ENCODE peak calls at places on chromosome 12, in four cellular contexts. M is A549, V is IMR-90, B is GM12878. L is an unnamed sample.

GRCh38 chr12:98162906-98163678 is 352.3 kb upstream of the TMPO start:
- DNase-seq in B (no peak), V (no peak), M (no peak), L (no peak)

GRCh38 chr12:88952543-88952942 is 372.3 kb upstream of the KITLG start:
- DNase-seq in B (no peak), V (peak; percentile 81), M (no peak), L (no peak)

GRCh38 chr12:102171951-102172350 is 25.7 kb downstream of the PMCH start:
- DNase-seq in V (peak; percentile 9), B (no peak), M (no peak), L (no peak)

GRCh38 chr12:45234134-45234865 is 18.4 kb downstream of the ANO6 start:
- DNase-seq in M (peak; percentile 84), B (no peak), V (peak; percentile 98), L (no peak)

GRCh38 chr12:97404549-97404948 is 58.1 kb upstream of the RMST start:
- DNase-seq in B (peak; percentile 23), V (peak; percentile 6), M (peak; percentile 25), L (peak; percentile 62)

GRCh38 chr12:1796515-1797010 is 23.8 kb upstream of the LRTM2 start:
- DNase-seq in M (no peak), V (no peak), B (no peak), L (no peak)

GRCh38 chr12:12722351-12723146 is 5.4 kb downstream of the CDKN1B start:
- DNase-seq in B (no peak), M (peak; percentile 17), V (peak; percentile 53), L (no peak)

GRCh38 chr12:29656762-29657538 is 126.8 kb downstream of the TMTC1 start:
- DNase-seq in V (no peak), M (no peak), B (no peak), L (no peak)

GRCh38 chr12:111467862-111468245 is 62.1 kb downstream of the SH2B3 start:
- DNase-seq in M (no peak), V (peak; percentile 70), B (no peak), L (no peak)

GRCh38 chr12:72323881-72324280 is 51.7 kb downstream of the TRHDE start:
- DNase-seq in V (peak; percentile 64), M (no peak), B (no peak), L (no peak)

GRCh38 chr12:114403044-114403689 is 2.8 kb downstream of the TBX5 start:
- DNase-seq in V (peak; percentile 69), B (no peak), M (no peak), L (peak; percentile 54)

GRCh38 chr12:2212971-2213869 is 160.4 kb downstream of the CACNA1C start:
- DNase-seq in M (no peak), V (no peak), B (no peak), L (no peak)

GRCh38 chr12:111454716-111455447 is 49.2 kb downstream of the SH2B3 start:
- DNase-seq in V (no peak), M (no peak), B (no peak), L (no peak)

GRCh38 chr12:91274886-91275285 is 92.3 kb upstream of the DCN start:
- DNase-seq in V (peak; percentile 84), M (no peak), B (no peak), L (no peak)

GRCh38 chr12:124548854-124549378 is 18.5 kb downstream of the NCOR2 start:
- DNase-seq in M (no peak), V (peak; percentile 87), B (no peak), L (no peak)

GRCh38 chr12:48883305-48884171 is 17.9 kb upstream of the RND1 start:
- DNase-seq in B (no peak), V (peak; percentile 24), M (no peak), L (no peak)

GRCh38 chr12:52215587-52216031 is 17.4 kb upstream of the KRT7 start:
- DNase-seq in B (no peak), M (peak; percentile 85), V (peak; percentile 79), L (no peak)

GRCh38 chr12:1197264-1198018 is 206.4 kb downstream of the ERC1 start:
- DNase-seq in V (peak; percentile 57), B (no peak), M (no peak), L (no peak)

GRCh38 chr12:41189395-41190251 is 1.5 kb downstream of the PDZRN4 start:
- DNase-seq in M (no peak), V (no peak), B (no peak), L (no peak)

GRCh38 chr12:117124421-117125274 is 25.4 kb upstream of the TESC start:
- DNase-seq in M (no peak), V (no peak), B (no peak), L (no peak)

GRCh38 chr12:69929531-69929930 is 104.5 kb downstream of the MYRFL start:
- DNase-seq in B (no peak), M (no peak), V (peak; percentile 6), L (no peak)

GRCh38 chr12:75361408-75361807 is 26.9 kb downstream of the GLIPR1L1 start:
- DNase-seq in M (no peak), B (no peak), V (no peak), L (no peak)

GRCh38 chr12:3458041-3458440 is 33.0 kb upstream of the PRMT8 start:
- DNase-seq in B (no peak), V (no peak), M (no peak), L (no peak)

GRCh38 chr12:88184196-88184595 is 42.1 kb downstream of the TMTC3 start:
- DNase-seq in B (no peak), V (no peak), M (no peak), L (no peak)

GRCh38 chr12:107318804-107319535 is 225.6 kb upstream of the CRY1 start:
- DNase-seq in V (peak; percentile 51), B (no peak), M (no peak), L (no peak)

GRCh38 chr12:77324416-77324762 is 259.0 kb upstream of the E2F7 start:
- DNase-seq in V (no peak), B (no peak), M (no peak), L (no peak)

GRCh38 chr12:109134186-109134917 is 18.0 kb downstream of the ACACB start:
- DNase-seq in V (no peak), B (no peak), M (peak; percentile 62), L (no peak)

GRCh38 chr12:121614872-121615467 is 11.4 kb upstream of the ORAI1 start:
- DNase-seq in M (no peak), V (no peak), B (no peak), L (no peak)

GRCh38 chr12:25197608-25198007 is 2.6 kb downstream of the ETFRF1 start:
- DNase-seq in V (no peak), B (no peak), M (no peak), L (no peak)
- TF ChIP-seq USF2 in V (no peak), B (no peak), M (no peak), L (no peak)

GRCh38 chr12:64900540-64900939 is 76.1 kb downstream of the TBC1D30 start:
- DNase-seq in M (no peak), B (no peak), V (peak; percentile 76), L (no peak)

GRCh38 chr12:64907097-64907496 is 82.7 kb downstream of the TBC1D30 start:
- DNase-seq in V (no peak), M (no peak), B (no peak), L (no peak)

GRCh38 chr12:64903738-64904137 is 79.3 kb downstream of the TBC1D30 start:
- DNase-seq in V (peak; percentile 61), B (no peak), M (no peak), L (no peak)
- TF ChIP-seq USF2 in V (no peak), B (no peak), M (no peak), L (no peak)

GRCh38 chr12:32108829-32109228 is 2.2 kb downstream of the BICD1 start:
- DNase-seq in M (no peak), V (no peak), B (no peak), L (no peak)

GRCh38 chr12:32106153-32106516 is 512 bp upstream of the BICD1 start:
- DNase-seq in B (no peak), M (no peak), V (no peak), L (no peak)

GRCh38 chr12:32110417-32110816 is 3.8 kb downstream of the BICD1 start:
- DNase-seq in B (no peak), M (no peak), V (no peak), L (no peak)

GRCh38 chr12:32106517-32107366 is at the start of gene BICD1:
- DNase-seq in V (peak; percentile 87), M (peak; percentile 75), B (peak; percentile 32), L (peak; percentile 88)

GRCh38 chr12:32107376-32108267 is 975 bp downstream of the BICD1 start:
- DNase-seq in M (peak; percentile 31), B (no peak), V (peak; percentile 80), L (no peak)
- TF ChIP-seq USF2 in M (no peak), B (no peak), V (no peak), L (no peak)

GRCh38 chr12:62802321-62802720 is 132.6 kb downstream of the PPM1H start:
- DNase-seq in V (no peak), B (no peak), M (no peak), L (no peak)

GRCh38 chr12:62800707-62801400 is 134.1 kb downstream of the PPM1H start:
- DNase-seq in M (no peak), B (no peak), V (no peak), L (no peak)

GRCh38 chr12:62799766-62800406 is 135.1 kb downstream of the PPM1H start:
- DNase-seq in M (no peak), V (no peak), B (no peak), L (no peak)

GRCh38 chr12:62801796-62802195 is 133.2 kb downstream of the PPM1H start:
- DNase-seq in M (no peak), V (no peak), B (no peak), L (no peak)

GRCh38 chr12:62799126-62799736 is 135.7 kb downstream of the PPM1H start:
- DNase-seq in B (no peak), V (peak; percentile 72), M (peak; percentile 60), L (peak; percentile 50)
- TF ChIP-seq USF2 in B (no peak), V (no peak), M (no peak), L (no peak)

DNA sequence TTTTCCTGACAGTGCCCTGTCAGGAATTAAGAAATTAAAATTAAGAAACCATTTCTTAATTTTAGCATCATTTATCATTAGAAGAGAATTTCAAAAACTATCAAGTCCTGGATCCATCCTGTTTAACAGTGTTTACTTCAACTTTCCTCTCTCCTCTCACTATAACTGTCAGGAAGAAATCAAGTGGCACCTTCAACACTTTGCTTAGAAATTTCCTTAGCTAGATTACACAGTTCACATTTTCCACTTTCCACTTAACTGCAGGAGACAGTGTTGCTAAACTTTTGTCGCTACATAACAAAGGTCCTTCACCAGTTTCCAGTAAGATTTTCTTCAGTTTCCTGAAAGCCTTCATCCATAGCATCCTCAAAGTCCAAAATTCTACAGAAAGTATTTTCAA is 21.9 kb upstream of the OR10P1 start:
- DNase-seq in M (no peak), V (no peak), B (no peak), L (no peak)
- TF ChIP-seq USF2 in M (no peak), V (no peak), B (no peak), L (no peak)

DNA sequence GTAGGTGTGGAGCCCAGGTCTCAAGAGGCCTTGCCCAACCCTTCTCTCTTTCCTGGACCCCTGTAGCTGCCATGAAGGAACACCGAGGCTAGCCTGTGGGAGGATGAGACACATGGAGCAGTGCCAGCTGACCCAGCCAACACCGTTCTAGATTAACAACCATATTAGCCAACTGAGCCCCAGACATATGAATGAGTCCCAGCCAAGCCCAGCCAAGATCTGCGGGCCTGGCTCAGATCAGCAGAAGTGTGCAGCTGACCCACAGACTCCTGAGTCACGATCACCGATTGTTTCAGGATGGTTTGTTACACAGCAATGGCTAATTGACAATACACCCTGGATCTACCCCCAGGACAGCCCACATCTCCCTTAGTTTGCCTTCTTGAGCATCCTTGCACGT is 82.1 kb downstream of the NTF3 start:
- DNase-seq in V (no peak), B (no peak), M (no peak), L (no peak)
- TF ChIP-seq USF2 in V (no peak), B (no peak), M (no peak), L (no peak)